ENCODE peak calls at places on chromosomes 5 and 9, in five cellular contexts. L is H1, G is HCT116, D is SK-N-SH, Q is HepG2. B is an unnamed sample.

GRCh38 chr5:115126303-115126702 is 43.4 kb downstream of the TRIM36 start:
- DNase-seq in D (no peak), L (no peak), Q (no peak), G (no peak), B (no peak)

GRCh38 chr5:7592910-7593309 is 197.0 kb downstream of the ADCY2 start:
- DNase-seq in G (no peak), D (peak; percentile 6), L (peak; percentile 58), Q (no peak), B (no peak)

GRCh38 chr9:16726718-16727451 is 143.6 kb downstream of the BNC2 start:
- DNase-seq in Q (no peak), L (peak; percentile 86), G (no peak), D (peak; percentile 82), B (peak; percentile 52)

GRCh38 chr5:134533115-134533815 is 7.8 kb downstream of the JADE2 start:
- DNase-seq in Q (no peak), L (no peak), G (no peak), D (no peak), B (no peak)

GRCh38 chr5:123044926-123045617 is 8.5 kb upstream of the PPIC start:
- DNase-seq in G (no peak), L (no peak), D (no peak), Q (no peak), B (no peak)

GRCh38 chr5:89276566-89277305 is 393.8 kb upstream of the MEF2C start:
- DNase-seq in L (no peak), D (no peak), Q (no peak), G (no peak), B (no peak)

GRCh38 chr5:55303238-55303690 is 4.2 kb downstream of the DHX29 start:
- DNase-seq in L (no peak), G (no peak), D (no peak), Q (no peak), B (no peak)

GRCh38 chr9:107158321-107158720 is 124.8 kb upstream of the RAD23B start:
- DNase-seq in D (peak; percentile 34), Q (peak; percentile 35), G (peak; percentile 51), L (peak; percentile 47), B (peak; percentile 52)

GRCh38 chr9:91419222-91420191 is 4.1 kb downstream of the NFIL3 start:
- DNase-seq in Q (peak; percentile 92), L (no peak), D (peak; percentile 16), G (peak; percentile 90), B (no peak)

GRCh38 chr5:115549154-115549553 is 4.6 kb upstream of the FEM1C start:
- DNase-seq in Q (peak; percentile 45), D (no peak), G (peak; percentile 22), L (peak; percentile 57), B (no peak)

GRCh38 chr9:116476935-116477381 is 210.1 kb upstream of the TRIM32 start:
- DNase-seq in Q (no peak), L (peak; percentile 43), D (no peak), G (no peak), B (no peak)

GRCh38 chr9:136665111-136665703 is 2.5 kb downstream of the EGFL7 start:
- DNase-seq in G (no peak), Q (no peak), L (no peak), D (peak; percentile 92), B (no peak)

GRCh38 chr5:135055385-135055784 is 21.4 kb upstream of the PITX1 start:
- DNase-seq in D (no peak), G (no peak), L (no peak), Q (no peak), B (no peak)

GRCh38 chr5:121693864-121694263 is 157.8 kb upstream of the FTMT start:
- DNase-seq in D (no peak), L (no peak), G (no peak), Q (no peak), B (no peak)

GRCh38 chr5:94276751-94277150 is 341.7 kb downstream of the KIAA0825 start:
- DNase-seq in D (no peak), G (no peak), Q (no peak), L (no peak), B (no peak)

GRCh38 chr5:93598997-93599371 is 16.0 kb downstream of the NR2F1 start:
- DNase-seq in G (no peak), Q (no peak), D (peak; percentile 23), L (no peak), B (no peak)

GRCh38 chr9:94173632-94174031 is 85.5 kb upstream of the ZNF169 start:
- DNase-seq in L (no peak), G (no peak), D (no peak), Q (no peak), B (no peak)

GRCh38 chr5:53970510-53970909 is 339.9 kb downstream of the ARL15 start:
- DNase-seq in L (no peak), Q (no peak), G (no peak), D (no peak), B (no peak)

GRCh38 chr9:93259490-93260289 is 75.8 kb downstream of the WNK2 start:
- DNase-seq in G (no peak), D (peak; percentile 15), Q (no peak), L (peak; percentile 41), B (no peak)

GRCh38 chr9:106697799-106698591 is 165.0 kb upstream of the ZNF462 start:
- DNase-seq in D (peak; percentile 77), L (no peak), Q (no peak), G (no peak), B (no peak)

GRCh38 chr5:73186976-73187375 is 14.0 kb downstream of the TMEM174 start:
- DNase-seq in D (no peak), L (no peak), Q (no peak), G (no peak), B (no peak)

GRCh38 chr9:78510035-78510434 is 213.1 kb downstream of the PSAT1 start:
- DNase-seq in L (no peak), Q (no peak), G (no peak), D (no peak), B (no peak)

GRCh38 chr5:157671592-157672330 is 428 bp downstream of the C5orf52 start:
- DNase-seq in D (no peak), L (no peak), Q (no peak), G (no peak), B (no peak)
- H3K4me3 ChIP-seq in D (peak overlapping the region; percentile 60), L (no peak overlapping the region), Q (no peak overlapping the region), G (no peak overlapping the region), B (peak overlapping the region; percentile 59)

GRCh38 chr9:126592461-126592860 is 21.3 kb upstream of the LMX1B start:
- DNase-seq in L (no peak), Q (no peak), G (no peak), D (no peak), B (no peak)

GRCh38 chr9:126591922-126592321 is 21.8 kb upstream of the LMX1B start:
- DNase-seq in G (no peak), D (no peak), L (no peak), Q (no peak), B (no peak)

GRCh38 chr9:126589349-126589748 is 24.4 kb upstream of the LMX1B start:
- DNase-seq in Q (no peak), G (no peak), L (no peak), D (no peak), B (no peak)

GRCh38 chr9:126588491-126589168 is 25.1 kb upstream of the LMX1B start:
- DNase-seq in D (no peak), Q (no peak), L (no peak), G (no peak), B (no peak)

GRCh38 chr9:126591083-126591482 is 22.6 kb upstream of the LMX1B start:
- DNase-seq in G (no peak), Q (no peak), L (no peak), D (peak; percentile 48), B (no peak)
- TF ChIP-seq YY1 in G (no peak), Q (no peak), L (no peak), D (no peak), B (no peak)

DNA sequence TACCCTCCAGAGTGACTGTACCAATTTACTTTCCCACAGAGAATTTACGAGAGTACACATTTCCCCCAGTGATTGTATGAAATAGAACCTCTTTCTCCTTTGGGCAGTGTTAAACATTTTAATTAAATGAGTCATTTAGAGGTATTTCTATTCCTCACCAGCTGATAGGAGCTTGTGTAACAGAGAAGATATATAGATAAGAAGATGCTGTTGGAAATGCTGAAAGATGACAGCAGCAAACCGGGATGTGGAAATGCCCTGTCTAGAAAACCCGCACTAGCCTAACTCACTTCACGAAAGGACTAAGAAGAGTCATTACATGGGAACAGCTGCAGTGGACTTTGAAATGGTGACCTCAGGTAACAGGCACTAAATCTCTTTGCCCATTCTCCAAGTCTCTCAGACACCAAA is 68.3 kb downstream of the LPAR1 start:
- DNase-seq in D (no peak), Q (peak; percentile 5), G (no peak), L (no peak), B (no peak)
- H3K4me3 ChIP-seq in D (no peak overlapping the region), Q (no peak overlapping the region), G (no peak overlapping the region), L (no peak overlapping the region), B (no peak overlapping the region)

GRCh38 chr9:3435732-3436131 is 90.1 kb downstream of the RFX3 start:
- DNase-seq in L (no peak), Q (no peak), G (no peak), D (no peak), B (no peak)
- TF ChIP-seq YY1 in L (no peak), Q (no peak), G (no peak), D (no peak), B (no peak)

GRCh38 chr9:35311891-35312639 is 150.3 kb downstream of the UNC13B start:
- DNase-seq in G (no peak), L (no peak), Q (no peak), D (no peak), B (no peak)
- H3K4me3 ChIP-seq in G (no peak overlapping the region), L (no peak overlapping the region), Q (no peak overlapping the region), D (no peak overlapping the region), B (no peak overlapping the region)

DNA sequence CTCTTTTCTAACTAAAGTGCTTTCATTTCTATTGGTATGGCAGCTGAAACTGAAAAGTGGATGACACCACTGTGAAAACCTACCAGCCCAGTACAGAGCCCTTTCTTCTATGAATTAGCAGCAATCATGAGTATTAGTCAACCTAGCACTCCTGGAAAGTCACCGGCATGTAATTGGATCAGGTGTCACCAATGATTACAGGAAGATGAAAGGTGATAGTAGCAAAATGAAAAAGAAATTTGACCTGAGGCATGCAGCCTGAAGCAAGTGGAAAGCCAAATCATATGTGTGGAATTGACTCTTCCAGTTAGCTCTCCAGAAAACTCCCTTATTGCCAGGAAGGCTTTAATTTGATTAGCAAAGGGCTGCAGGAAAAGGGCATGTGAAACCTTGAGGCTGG is 81.2 kb upstream of the NAA35 start:
- DNase-seq in Q (no peak), L (no peak), G (peak; percentile 19), D (no peak), B (no peak)
- TF ChIP-seq YY1 in Q (no peak), L (no peak), G (no peak), D (no peak), B (no peak)

DNA sequence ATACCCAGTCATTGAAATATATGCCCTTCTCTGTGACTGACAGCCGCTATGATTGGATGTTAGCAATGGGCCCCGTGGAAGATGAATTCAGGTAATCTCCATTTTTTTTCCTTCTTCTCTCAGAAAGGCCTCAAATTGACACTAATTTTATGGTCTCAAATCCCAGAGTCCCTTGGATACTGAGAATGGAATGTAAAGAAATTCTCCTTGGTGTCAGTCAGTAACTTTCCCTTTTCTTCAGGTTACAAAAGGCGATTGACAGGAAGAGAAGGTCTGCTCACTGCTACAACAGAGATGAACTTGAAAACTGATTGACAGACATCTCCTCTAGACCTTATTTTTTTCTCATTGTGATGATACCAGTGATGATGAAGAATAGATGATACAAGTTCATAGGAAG is 748.3 kb downstream of the MAT2B start:
- DNase-seq in Q (no peak), L (no peak), G (no peak), D (no peak), B (no peak)
- H3K4me3 ChIP-seq in Q (no peak overlapping the region), L (no peak overlapping the region), G (no peak overlapping the region), D (no peak overlapping the region), B (no peak overlapping the region)

GRCh38 chr9:123622696-123623095 is 266.7 kb downstream of the CRB2 start:
- DNase-seq in D (no peak), L (no peak), G (no peak), Q (no peak), B (no peak)
- TF ChIP-seq YY1 in D (no peak), L (no peak), G (no peak), Q (no peak), B (no peak)

B was measured in NT2/D1.